ENCODE peak calls at places on chromosomes 6 and 20, in nine cellular contexts. One of them, this sample, is unnamed.

GRCh38 chr6:15441215-15441868 is 195.5 kb downstream of the JARID2 start:
- DNase-seq in amniotic stem cell: peak; percentile 55
- DNase-seq in NCI-H774: peak; percentile 44
- DNase-seq in T-helper 9 cell: peak; percentile 7
- DNase-seq in HCEC 1CT: peak; percentile 73
- DNase-seq in GM12865: peak; percentile 58
- DNase-seq in DMS153: peak; percentile 29
- DNase-seq in ELF-1: peak; percentile 52
- DNase-seq in BJ: no peak
- DNase-seq in this sample: no peak

GRCh38 chr6:103783344-103783743 is 1076.4 kb downstream of the HACE1 start:
- DNase-seq in amniotic stem cell: no peak
- DNase-seq in NCI-H774: peak; percentile 73
- DNase-seq in T-helper 9 cell: no peak
- DNase-seq in HCEC 1CT: no peak
- DNase-seq in GM12865: no peak
- DNase-seq in DMS153: peak; percentile 45
- DNase-seq in ELF-1: no peak
- DNase-seq in BJ: no peak
- DNase-seq in this sample: no peak

GRCh38 chr20:34997171-34997570 is 41.5 kb downstream of the MYH7B start:
- DNase-seq in amniotic stem cell: no peak
- DNase-seq in NCI-H774: no peak
- DNase-seq in T-helper 9 cell: no peak
- DNase-seq in HCEC 1CT: no peak
- DNase-seq in GM12865: no peak
- DNase-seq in DMS153: no peak
- DNase-seq in ELF-1: peak; percentile 70
- DNase-seq in BJ: no peak
- DNase-seq in this sample: no peak

GRCh38 chr20:17797579-17797978 is 97.8 kb downstream of the BANF2 start:
- DNase-seq in amniotic stem cell: no peak
- DNase-seq in NCI-H774: no peak
- DNase-seq in T-helper 9 cell: no peak
- DNase-seq in HCEC 1CT: no peak
- DNase-seq in GM12865: no peak
- DNase-seq in DMS153: no peak
- DNase-seq in ELF-1: no peak
- DNase-seq in BJ: no peak
- DNase-seq in this sample: no peak

GRCh38 chr6:159074120-159074684 is 29.4 kb upstream of the TAGAP start:
- DNase-seq in amniotic stem cell: no peak
- DNase-seq in NCI-H774: no peak
- DNase-seq in T-helper 9 cell: no peak
- DNase-seq in HCEC 1CT: no peak
- DNase-seq in GM12865: peak; percentile 30
- DNase-seq in DMS153: peak; percentile 62
- DNase-seq in ELF-1: peak; percentile 42
- DNase-seq in BJ: no peak
- DNase-seq in this sample: no peak

GRCh38 chr6:93105017-93105416 is 314.3 kb downstream of the EPHA7 start:
- DNase-seq in amniotic stem cell: no peak
- DNase-seq in NCI-H774: no peak
- DNase-seq in T-helper 9 cell: no peak
- DNase-seq in HCEC 1CT: peak; percentile 34
- DNase-seq in GM12865: no peak
- DNase-seq in DMS153: no peak
- DNase-seq in ELF-1: no peak
- DNase-seq in BJ: no peak
- DNase-seq in this sample: no peak

GRCh38 chr6:43747734-43748133 is 22.3 kb upstream of the VEGFA start:
- DNase-seq in amniotic stem cell: no peak
- DNase-seq in NCI-H774: no peak
- DNase-seq in T-helper 9 cell: no peak
- DNase-seq in HCEC 1CT: no peak
- DNase-seq in GM12865: no peak
- DNase-seq in DMS153: no peak
- DNase-seq in ELF-1: no peak
- DNase-seq in BJ: no peak
- DNase-seq in this sample: no peak

GRCh38 chr20:49340161-49340966 is 62.5 kb upstream of the ZNFX1 start:
- DNase-seq in amniotic stem cell: no peak
- DNase-seq in NCI-H774: no peak
- DNase-seq in T-helper 9 cell: no peak
- DNase-seq in HCEC 1CT: no peak
- DNase-seq in GM12865: no peak
- DNase-seq in DMS153: no peak
- DNase-seq in ELF-1: no peak
- DNase-seq in BJ: no peak
- DNase-seq in this sample: no peak

GRCh38 chr20:13543783-13544182 is 94.9 kb downstream of the TASP1 start:
- DNase-seq in amniotic stem cell: no peak
- DNase-seq in NCI-H774: no peak
- DNase-seq in T-helper 9 cell: no peak
- DNase-seq in HCEC 1CT: no peak
- DNase-seq in GM12865: no peak
- DNase-seq in DMS153: no peak
- DNase-seq in ELF-1: no peak
- DNase-seq in BJ: no peak
- DNase-seq in this sample: no peak

GRCh38 chr20:1872456-1873183 is 22.6 kb upstream of the SIRPA start:
- DNase-seq in amniotic stem cell: no peak
- DNase-seq in NCI-H774: no peak
- DNase-seq in T-helper 9 cell: no peak
- DNase-seq in HCEC 1CT: no peak
- DNase-seq in GM12865: no peak
- DNase-seq in DMS153: no peak
- DNase-seq in ELF-1: no peak
- DNase-seq in BJ: no peak
- DNase-seq in this sample: no peak

GRCh38 chr6:107064579-107065065 is 36.6 kb downstream of the MTRES1 start:
- DNase-seq in amniotic stem cell: no peak
- DNase-seq in NCI-H774: no peak
- DNase-seq in T-helper 9 cell: no peak
- DNase-seq in HCEC 1CT: peak; percentile 77
- DNase-seq in GM12865: peak; percentile 73
- DNase-seq in DMS153: no peak
- DNase-seq in ELF-1: no peak
- DNase-seq in BJ: no peak
- DNase-seq in this sample: no peak

GRCh38 chr6:166078294-166078693 is 89.4 kb downstream of the TBXT start:
- DNase-seq in amniotic stem cell: no peak
- DNase-seq in NCI-H774: no peak
- DNase-seq in T-helper 9 cell: no peak
- DNase-seq in HCEC 1CT: peak; percentile 74
- DNase-seq in GM12865: no peak
- DNase-seq in DMS153: no peak
- DNase-seq in ELF-1: no peak
- DNase-seq in BJ: peak; percentile 25
- DNase-seq in this sample: peak; percentile 94

GRCh38 chr6:130500693-130501092 is 134.9 kb downstream of the TMEM200A start:
- DNase-seq in amniotic stem cell: peak; percentile 63
- DNase-seq in NCI-H774: no peak
- DNase-seq in T-helper 9 cell: no peak
- DNase-seq in HCEC 1CT: peak; percentile 46
- DNase-seq in GM12865: no peak
- DNase-seq in DMS153: no peak
- DNase-seq in ELF-1: no peak
- DNase-seq in BJ: peak; percentile 92
- DNase-seq in this sample: peak; percentile 92

GRCh38 chr20:24470031-24470781 is 777 bp downstream of the SYNDIG1 start:
- DNase-seq in amniotic stem cell: no peak
- DNase-seq in NCI-H774: no peak
- DNase-seq in T-helper 9 cell: no peak
- DNase-seq in HCEC 1CT: no peak
- DNase-seq in GM12865: no peak
- DNase-seq in DMS153: no peak
- DNase-seq in ELF-1: peak; percentile 63
- DNase-seq in BJ: no peak
- DNase-seq in this sample: no peak

GRCh38 chr6:35496036-35496850 is 636 bp downstream of the TEAD3 start:
- DNase-seq in amniotic stem cell: peak; percentile 34
- DNase-seq in NCI-H774: no peak
- DNase-seq in T-helper 9 cell: no peak
- DNase-seq in HCEC 1CT: peak; percentile 29
- DNase-seq in GM12865: no peak
- DNase-seq in DMS153: no peak
- DNase-seq in ELF-1: no peak
- DNase-seq in BJ: no peak
- DNase-seq in this sample: no peak

GRCh38 chr6:168828800-168829199 is 387.8 kb downstream of the SMOC2 start:
- DNase-seq in amniotic stem cell: no peak
- DNase-seq in NCI-H774: no peak
- DNase-seq in T-helper 9 cell: no peak
- DNase-seq in HCEC 1CT: no peak
- DNase-seq in GM12865: no peak
- DNase-seq in DMS153: no peak
- DNase-seq in ELF-1: no peak
- DNase-seq in BJ: no peak
- DNase-seq in this sample: no peak

GRCh38 chr6:148349466-148349865 is 6.8 kb downstream of the SASH1 start:
- DNase-seq in amniotic stem cell: no peak
- DNase-seq in NCI-H774: no peak
- DNase-seq in T-helper 9 cell: no peak
- DNase-seq in HCEC 1CT: no peak
- DNase-seq in GM12865: no peak
- DNase-seq in DMS153: no peak
- DNase-seq in ELF-1: peak; percentile 65
- DNase-seq in BJ: no peak
- DNase-seq in this sample: no peak

GRCh38 chr20:57187068-57187634 is 79.3 kb downstream of the BMP7 start:
- DNase-seq in amniotic stem cell: no peak
- DNase-seq in NCI-H774: no peak
- DNase-seq in T-helper 9 cell: no peak
- DNase-seq in HCEC 1CT: no peak
- DNase-seq in GM12865: no peak
- DNase-seq in DMS153: no peak
- DNase-seq in ELF-1: no peak
- DNase-seq in BJ: no peak
- DNase-seq in this sample: no peak

GRCh38 chr6:134315974-134316391 is 1.9 kb downstream of the SGK1 start:
- DNase-seq in amniotic stem cell: no peak
- DNase-seq in NCI-H774: no peak
- DNase-seq in T-helper 9 cell: no peak
- DNase-seq in HCEC 1CT: no peak
- DNase-seq in GM12865: peak; percentile 13
- DNase-seq in DMS153: no peak
- DNase-seq in ELF-1: no peak
- DNase-seq in BJ: no peak
- DNase-seq in this sample: no peak

GRCh38 chr20:32519367-32519730 is 65.8 kb downstream of the NOL4L start:
- DNase-seq in amniotic stem cell: no peak
- DNase-seq in NCI-H774: no peak
- DNase-seq in T-helper 9 cell: no peak
- DNase-seq in HCEC 1CT: no peak
- DNase-seq in GM12865: no peak
- DNase-seq in DMS153: no peak
- DNase-seq in ELF-1: no peak
- DNase-seq in BJ: no peak
- DNase-seq in this sample: no peak

GRCh38 chr6:71349395-71349794 is 60.8 kb downstream of the OGFRL1 start:
- DNase-seq in amniotic stem cell: peak; percentile 9
- DNase-seq in NCI-H774: peak; percentile 47
- DNase-seq in T-helper 9 cell: no peak
- DNase-seq in HCEC 1CT: peak; percentile 59
- DNase-seq in GM12865: peak; percentile 37
- DNase-seq in DMS153: no peak
- DNase-seq in ELF-1: no peak
- DNase-seq in BJ: no peak
- DNase-seq in this sample: no peak

GRCh38 chr20:18794428-18794787 is 19.2 kb upstream of the SCP2D1 start:
- DNase-seq in amniotic stem cell: no peak
- DNase-seq in NCI-H774: no peak
- DNase-seq in T-helper 9 cell: no peak
- DNase-seq in HCEC 1CT: no peak
- DNase-seq in GM12865: no peak
- DNase-seq in DMS153: no peak
- DNase-seq in ELF-1: no peak
- DNase-seq in BJ: no peak
- DNase-seq in this sample: no peak

GRCh38 chr6:124795879-124796838 is 166.1 kb upstream of the RNF217 start:
- DNase-seq in amniotic stem cell: no peak
- DNase-seq in NCI-H774: peak; percentile 62
- DNase-seq in T-helper 9 cell: no peak
- DNase-seq in HCEC 1CT: peak; percentile 38
- DNase-seq in GM12865: peak; percentile 14
- DNase-seq in DMS153: peak; percentile 56
- DNase-seq in ELF-1: peak; percentile 48
- DNase-seq in BJ: no peak
- DNase-seq in this sample: no peak

GRCh38 chr20:53581444-53582311 is 12.0 kb downstream of the ZNF217 start:
- DNase-seq in amniotic stem cell: no peak
- DNase-seq in NCI-H774: no peak
- DNase-seq in T-helper 9 cell: no peak
- DNase-seq in HCEC 1CT: no peak
- DNase-seq in GM12865: peak; percentile 81
- DNase-seq in DMS153: no peak
- DNase-seq in ELF-1: no peak
- DNase-seq in BJ: no peak
- DNase-seq in this sample: no peak

GRCh38 chr6:28769626-28770402 is 154.0 kb downstream of the TRIM27 start:
- DNase-seq in amniotic stem cell: peak; percentile 24
- DNase-seq in NCI-H774: no peak
- DNase-seq in T-helper 9 cell: no peak
- DNase-seq in HCEC 1CT: peak; percentile 72
- DNase-seq in GM12865: no peak
- DNase-seq in DMS153: no peak
- DNase-seq in ELF-1: peak; percentile 81
- DNase-seq in BJ: no peak
- DNase-seq in this sample: no peak

GRCh38 chr20:33951171-33951570 is 42.5 kb upstream of the RALY start:
- DNase-seq in amniotic stem cell: no peak
- DNase-seq in NCI-H774: no peak
- DNase-seq in T-helper 9 cell: no peak
- DNase-seq in HCEC 1CT: no peak
- DNase-seq in GM12865: no peak
- DNase-seq in DMS153: no peak
- DNase-seq in ELF-1: no peak
- DNase-seq in BJ: no peak
- DNase-seq in this sample: no peak

GRCh38 chr6:20490591-20490990 is 43.7 kb upstream of the CDKAL1 start:
- DNase-seq in amniotic stem cell: no peak
- DNase-seq in NCI-H774: no peak
- DNase-seq in T-helper 9 cell: no peak
- DNase-seq in HCEC 1CT: no peak
- DNase-seq in GM12865: no peak
- DNase-seq in DMS153: no peak
- DNase-seq in ELF-1: no peak
- DNase-seq in BJ: no peak
- DNase-seq in this sample: no peak

GRCh38 chr20:55893031-55893430 is 112.3 kb downstream of the CBLN4 start:
- DNase-seq in amniotic stem cell: no peak
- DNase-seq in NCI-H774: peak; percentile 2
- DNase-seq in T-helper 9 cell: no peak
- DNase-seq in HCEC 1CT: no peak
- DNase-seq in GM12865: no peak
- DNase-seq in DMS153: no peak
- DNase-seq in ELF-1: no peak
- DNase-seq in BJ: no peak
- DNase-seq in this sample: no peak

GRCh38 chr6:134466751-134467525 is 149.0 kb upstream of the SGK1 start:
- DNase-seq in amniotic stem cell: no peak
- DNase-seq in NCI-H774: peak; percentile 40
- DNase-seq in T-helper 9 cell: no peak
- DNase-seq in HCEC 1CT: peak; percentile 63
- DNase-seq in GM12865: no peak
- DNase-seq in DMS153: peak; percentile 58
- DNase-seq in ELF-1: no peak
- DNase-seq in BJ: no peak
- DNase-seq in this sample: no peak

GRCh38 chr6:79404677-79405076 is 132.6 kb downstream of the LCA5 start:
- DNase-seq in amniotic stem cell: no peak
- DNase-seq in NCI-H774: no peak
- DNase-seq in T-helper 9 cell: no peak
- DNase-seq in HCEC 1CT: no peak
- DNase-seq in GM12865: no peak
- DNase-seq in DMS153: no peak
- DNase-seq in ELF-1: no peak
- DNase-seq in BJ: no peak
- DNase-seq in this sample: no peak

GRCh38 chr20:23399568-23400241 is 21.6 kb downstream of the NAPB start:
- DNase-seq in amniotic stem cell: no peak
- DNase-seq in NCI-H774: no peak
- DNase-seq in T-helper 9 cell: no peak
- DNase-seq in HCEC 1CT: peak; percentile 32
- DNase-seq in GM12865: peak; percentile 30
- DNase-seq in DMS153: no peak
- DNase-seq in ELF-1: no peak
- DNase-seq in BJ: no peak
- DNase-seq in this sample: no peak